ENCODE peak calls at places on chromosome 7, in eight cellular contexts. K, M, D, E, O, H, B and N are unnamed samples.

GRCh38 chr7:132488634-132489302 is 87.5 kb downstream of the PLXNA4 start:
- ATAC-seq in K (no peak), M (no peak), D (no peak), E (no peak), O (no peak), H (peak; percentile 13), B (no peak), N (no peak)

GRCh38 chr7:102061981-102062390 is 224.7 kb upstream of the SH2B2 start:
- ATAC-seq in K (peak; percentile 68), M (no peak), D (no peak), E (no peak), O (no peak), H (peak; percentile 60), B (peak; percentile 71), N (no peak)

GRCh38 chr7:24395512-24395911 is 111.5 kb downstream of the NPY start:
- ATAC-seq in K (no peak), M (no peak), D (no peak), E (no peak), O (no peak), H (no peak), B (no peak), N (no peak)

GRCh38 chr7:55127622-55128081 is 108.8 kb downstream of the EGFR start:
- ATAC-seq in K (peak; percentile 73), M (no peak), D (no peak), E (no peak), O (peak; percentile 68), H (no peak), B (no peak), N (no peak)

GRCh38 chr7:27156508-27156898 is at the start of gene HOXA7:
- ATAC-seq in K (no peak), M (no peak), D (peak; percentile 40), E (peak; percentile 38), O (no peak), H (no peak), B (no peak), N (peak; percentile 42)

GRCh38 chr7:73577627-73578341 is 595 bp downstream of the TBL2 start:
- ATAC-seq in K (peak; percentile 5), M (no peak), D (peak; percentile 15), E (peak; percentile 9), O (no peak), H (no peak), B (peak; percentile 4), N (peak; percentile 13)

GRCh38 chr7:121608785-121609184 is 212.7 kb upstream of the FAM3C start:
- ATAC-seq in K (no peak), M (no peak), D (no peak), E (no peak), O (peak; percentile 14), H (no peak), B (no peak), N (no peak)

GRCh38 chr7:144386741-144387140 is 16.8 kb downstream of the NOBOX start:
- ATAC-seq in K (no peak), M (no peak), D (no peak), E (no peak), O (no peak), H (no peak), B (no peak), N (no peak)

GRCh38 chr7:101172854-101173751 is 7.0 kb downstream of the NAT16 start:
- ATAC-seq in K (peak; percentile 67), M (no peak), D (peak; percentile 71), E (peak; percentile 66), O (peak; percentile 50), H (peak; percentile 15), B (peak; percentile 41), N (peak; percentile 46)

GRCh38 chr7:133310232-133310852 is 57.5 kb downstream of the EXOC4 start:
- ATAC-seq in K (no peak), M (no peak), D (no peak), E (no peak), O (peak; percentile 78), H (no peak), B (no peak), N (no peak)

GRCh38 chr7:28300488-28300887 is 111.8 kb upstream of the CREB5 start:
- ATAC-seq in K (no peak), M (no peak), D (no peak), E (no peak), O (no peak), H (no peak), B (no peak), N (no peak)

GRCh38 chr7:2247141-2247985 is 5.3 kb downstream of the NUDT1 start:
- ATAC-seq in K (peak; percentile 47), M (no peak), D (no peak), E (no peak), O (no peak), H (no peak), B (no peak), N (peak; percentile 19)

GRCh38 chr7:95904099-95904498 is 131.7 kb downstream of the DYNC1I1 start:
- ATAC-seq in K (peak; percentile 58), M (no peak), D (no peak), E (no peak), O (no peak), H (no peak), B (no peak), N (no peak)

GRCh38 chr7:2634265-2635145 is 2.7 kb downstream of the TTYH3 start:
- ATAC-seq in K (no peak), M (no peak), D (no peak), E (no peak), O (no peak), H (no peak), B (no peak), N (no peak)

GRCh38 chr7:66617295-66617694 is 11.4 kb upstream of the KCTD7 start:
- ATAC-seq in K (no peak), M (no peak), D (no peak), E (no peak), O (no peak), H (no peak), B (no peak), N (no peak)

GRCh38 chr7:8133955-8134733 is 127.8 kb downstream of the ICA1 start:
- ATAC-seq in K (no peak), M (peak; percentile 18), D (no peak), E (no peak), O (no peak), H (peak; percentile 7), B (peak; percentile 87), N (no peak)

GRCh38 chr7:98228801-98229200 is 17.6 kb downstream of the BHLHA15 start:
- ATAC-seq in K (no peak), M (no peak), D (no peak), E (no peak), O (no peak), H (no peak), B (no peak), N (no peak)

GRCh38 chr7:34222722-34223121 is 317.4 kb downstream of the BMPER start:
- ATAC-seq in K (peak; percentile 40), M (no peak), D (no peak), E (no peak), O (no peak), H (no peak), B (no peak), N (no peak)

GRCh38 chr7:36171503-36171902 is 18.4 kb downstream of the EEPD1 start:
- ATAC-seq in K (no peak), M (no peak), D (no peak), E (peak; percentile 27), O (no peak), H (peak; percentile 44), B (peak; percentile 46), N (no peak)

GRCh38 chr7:155509725-155510551 is 36.4 kb downstream of the CNPY1 start:
- ATAC-seq in K (no peak), M (no peak), D (no peak), E (no peak), O (no peak), H (no peak), B (no peak), N (no peak)

GRCh38 chr7:127880454-127880853 is 150.8 kb downstream of the LRRC4 start:
- ATAC-seq in K (no peak), M (no peak), D (no peak), E (no peak), O (no peak), H (no peak), B (no peak), N (no peak)

GRCh38 chr7:8357536-8357935 is 75.9 kb upstream of the NXPH1 start:
- ATAC-seq in K (no peak), M (no peak), D (no peak), E (no peak), O (no peak), H (no peak), B (no peak), N (no peak)

GRCh38 chr7:110534241-110534931 is 556.5 kb upstream of the LRRN3 start:
- ATAC-seq in K (no peak), M (no peak), D (peak; percentile 95), E (peak; percentile 97), O (peak; percentile 85), H (no peak), B (peak; percentile 15), N (peak; percentile 98)

GRCh38 chr7:28754027-28754426 is 204.1 kb downstream of the TRIL start:
- ATAC-seq in K (no peak), M (no peak), D (no peak), E (peak; percentile 45), O (no peak), H (no peak), B (no peak), N (no peak)